ENCODE peak calls at places on chromosomes 3 and 15, in five cellular contexts. N is amygdala; C is activated CD4-positive, alpha-beta T cell treated with anti-CD3 and anti-CD28 coated beads for 36 hours; Z is iPS-NIHi11; L is HS-27A. I is an unnamed sample.

GRCh38 chr3:46386206-46386605 is 15.5 kb downstream of the CCR5 start:
- DNase-seq in N (no peak), C (no peak), Z (no peak), L (no peak), I (no peak)

GRCh38 chr3:71345429-71346027 is 238.0 kb downstream of the FOXP1 start:
- DNase-seq in N (no peak), C (no peak), Z (no peak), L (no peak), I (no peak)

GRCh38 chr3:3288288-3288687 is 108.8 kb upstream of the CRBN start:
- DNase-seq in N (no peak), C (no peak), Z (no peak), L (no peak), I (no peak)

GRCh38 chr15:57227899-57228298 is 148.4 kb upstream of the CGNL1 start:
- DNase-seq in N (no peak), C (no peak), Z (no peak), L (no peak), I (peak; percentile 49)

GRCh38 chr3:190018460-190018859 is 102.2 kb downstream of the P3H2 start:
- DNase-seq in N (no peak), C (no peak), Z (no peak), L (no peak), I (no peak)

GRCh38 chr15:89099968-89100367 is 11.7 kb downstream of the ABHD2 start:
- DNase-seq in N (no peak), C (no peak), Z (no peak), L (no peak), I (no peak)

GRCh38 chr15:29821416-29822099 is 710 bp downstream of the TJP1 start:
- DNase-seq in N (no peak), C (peak; percentile 65), Z (peak; percentile 63), L (peak; percentile 77), I (peak; percentile 79)

GRCh38 chr3:151900460-151900859 is 27.0 kb downstream of the SUCNR1 start:
- DNase-seq in N (no peak), C (no peak), Z (no peak), L (no peak), I (no peak)

GRCh38 chr3:122200681-122201080 is 17.2 kb downstream of the CASR start:
- DNase-seq in N (no peak), C (no peak), Z (no peak), L (no peak), I (no peak)

GRCh38 chr3:138019288-138020069 is 9.5 kb downstream of the CLDN18 start:
- DNase-seq in N (no peak), C (no peak), Z (no peak), L (no peak), I (no peak)

GRCh38 chr3:132710311-132710710 is 11.9 kb downstream of the NPHP3 start:
- DNase-seq in N (no peak), C (no peak), Z (no peak), L (no peak), I (no peak)

GRCh38 chr3:150871192-150871591 is 34.0 kb downstream of the MINDY4B start:
- DNase-seq in N (no peak), C (no peak), Z (no peak), L (no peak), I (no peak)

GRCh38 chr3:33099109-33099645 is 2.2 kb upstream of the GLB1 start:
- DNase-seq in N (no peak), C (no peak), Z (no peak), L (no peak), I (no peak)

GRCh38 chr3:15332405-15333098 is at the start of gene SH3BP5:
- DNase-seq in N (peak; percentile 12), C (peak; percentile 86), Z (peak; percentile 89), L (no peak), I (peak; percentile 77)

I was measured in amniotic stem cell.